ENCODE peak calls at places on chromosome X, in ten cellular contexts. E is cardiac septum; Y is hepatocyte; W is BJ; S is M059J; B is psoas muscle; O is GM19239; N is activated CD4-positive, alpha-beta T cell treated with anti-CD3 and anti-CD28 coated beads for 24 hours; I is CD4-positive, alpha-beta T cell; V is pancreas. X is an unnamed sample.

GRCh38 chrX:68931345-68931744 is 102.5 kb downstream of the EFNB1 start:
- DNase-seq in E (no peak), Y (no peak), W (no peak), S (no peak), B (no peak), O (no peak), N (no peak), I (no peak), V (no peak), X (no peak)

GRCh38 chrX:152412105-152412504 is 39.0 kb downstream of the GABRA3 start:
- DNase-seq in E (no peak), Y (no peak), W (no peak), S (peak; percentile 38), B (no peak), O (no peak), N (no peak), I (no peak), V (no peak), X (no peak)

GRCh38 chrX:103063918-103064434 is at the start of gene BEX1:
- DNase-seq in E (no peak), Y (peak; percentile 81), W (no peak), S (peak; percentile 90), B (peak; percentile 51), O (no peak), N (no peak), I (no peak), V (peak; percentile 79), X (peak; percentile 71)

GRCh38 chrX:41634284-41634683 is 54.5 kb upstream of the GPR34 start:
- DNase-seq in E (no peak), Y (no peak), W (no peak), S (no peak), B (no peak), O (no peak), N (no peak), I (no peak), V (no peak), X (no peak)

GRCh38 chrX:120517936-120518335 is 42.8 kb downstream of the CUL4B start:
- DNase-seq in E (no peak), Y (no peak), W (peak; percentile 12), S (peak; percentile 63), B (no peak), O (no peak), N (no peak), I (no peak), V (no peak), X (no peak)

GRCh38 chrX:103791233-103791632 is 14.6 kb downstream of the PLP1 start:
- DNase-seq in E (no peak), Y (no peak), W (no peak), S (peak; percentile 26), B (no peak), O (no peak), N (no peak), I (no peak), V (no peak), X (no peak)

GRCh38 chrX:118614150-118614549 is 113.3 kb upstream of the IL13RA1 start:
- DNase-seq in E (no peak), Y (no peak), W (no peak), S (no peak), B (no peak), O (no peak), N (no peak), I (no peak), V (no peak), X (no peak)

GRCh38 chrX:51496501-51497291 is at the start of gene NUDT11:
- DNase-seq in E (no peak), Y (peak; percentile 82), W (no peak), S (peak; percentile 67), B (peak; percentile 57), O (no peak), N (peak; percentile 29), I (peak; percentile 35), V (peak; percentile 81), X (no peak)

GRCh38 chrX:24483596-24483995 is 18.5 kb downstream of the PDK3 start:
- DNase-seq in E (no peak), Y (no peak), W (no peak), S (no peak), B (no peak), O (no peak), N (no peak), I (no peak), V (no peak), X (no peak)